ENCODE peak calls at places on chromosomes 12 and 14, in seven cellular contexts. Q, T, B, K, N, E and R are unnamed samples. For H3K4me1 and H3K36me3, the result is how much of the 10 kb centered on the place peaks cover.

GRCh38 chr12:76272292-76272691 is 75.9 kb downstream of the BBS10 start:
- DNase-seq in N (no peak), K (no peak), Q (no peak), B (no peak), E (peak), T (no peak), R (no peak)

GRCh38 chr12:46300906-46301305 is 32.1 kb upstream of the SLC38A1 start:
- DNase-seq in E (no peak), B (no peak), K (no peak), T (no peak), Q (no peak), N (peak), R (peak)

GRCh38 chr12:69844416-69844815 is 19.4 kb downstream of the MYRFL start:
- DNase-seq in E (no peak), N (no peak), Q (no peak), T (no peak), K (no peak), B (no peak), R (no peak)

GRCh38 chr12:93167841-93168492 is 209.8 kb upstream of the NUDT4 start:
- DNase-seq in B (no peak), E (peak), Q (no peak), N (no peak), T (no peak), K (no peak), R (no peak)

GRCh38 chr12:124680863-124681778 is 113.7 kb upstream of the NCOR2 start:
- DNase-seq in Q (no peak), B (peak), T (no peak), N (peak), K (no peak), E (no peak), R (peak)

GRCh38 chr14:46571970-46572369 is 79.6 kb downstream of the RPL10L start:
- DNase-seq in K (no peak), N (no peak), Q (no peak), E (no peak), B (no peak), T (no peak), R (peak)

GRCh38 chr12:30926243-30927209 is at the start of gene TSPAN11:
- DNase-seq in E (peak), N (peak), B (no peak), T (no peak), K (no peak), Q (no peak), R (peak)

GRCh38 chr14:81386379-81386778 is 13.7 kb downstream of the STON2 start:
- DNase-seq in T (no peak), Q (no peak), N (no peak), K (no peak), E (no peak), B (no peak), R (no peak)

GRCh38 chr14:68407275-68407674 is 385.6 kb downstream of the ZFP36L1 start:
- DNase-seq in N (peak), Q (no peak), T (no peak), K (no peak), E (no peak), B (no peak), R (no peak)

GRCh38 chr14:68407838-68408237 is 385.0 kb downstream of the ZFP36L1 start:
- DNase-seq in T (no peak), K (no peak), N (no peak), Q (no peak), E (no peak), B (no peak), R (no peak)

GRCh38 chr14:68409355-68409754 is 383.5 kb downstream of the ZFP36L1 start:
- DNase-seq in K (no peak), N (no peak), E (no peak), T (no peak), B (no peak), Q (no peak), R (no peak)

GRCh38 chr14:68405959-68406358 is 386.9 kb downstream of the ZFP36L1 start:
- DNase-seq in Q (no peak), E (no peak), N (peak), K (no peak), T (no peak), B (no peak), R (no peak)

DNA sequence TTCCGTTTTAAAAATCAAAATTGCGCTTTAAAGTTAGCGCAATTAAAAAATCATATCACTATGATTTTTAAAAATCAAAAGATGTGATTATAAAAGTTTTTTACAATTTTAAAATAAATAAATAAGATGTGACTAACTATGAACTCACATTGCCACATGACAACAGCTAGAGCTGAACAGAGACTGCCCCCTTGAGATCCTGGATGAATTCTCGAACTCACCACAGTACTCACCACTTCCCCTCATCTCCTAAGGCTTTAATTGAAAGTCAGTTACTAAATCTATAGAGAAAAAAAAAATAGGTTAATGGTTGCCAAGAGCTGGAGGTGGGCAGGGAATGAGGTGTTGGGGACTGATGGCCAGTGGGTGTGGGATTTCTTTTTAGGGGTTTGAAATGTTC is 384.2 kb downstream of the ZFP36L1 start:
- DNase-seq in K (no peak), B (no peak), Q (no peak), E (no peak), N (peak), T (no peak), R (no peak)
- H3K4me1 ChIP-seq in K (under half), B (under half), Q (under half), E (under half), N (under half), T (under half), R (under half)

GRCh38 chr12:17302001-17302400 is 696.0 kb upstream of the LMO3 start:
- DNase-seq in B (no peak), Q (no peak), K (no peak), N (no peak), E (no peak), T (no peak), R (no peak)

GRCh38 chr12:17301544-17301943 is 695.6 kb upstream of the LMO3 start:
- DNase-seq in T (no peak), B (no peak), Q (no peak), K (no peak), N (no peak), E (no peak), R (no peak)

GRCh38 chr12:17296882-17297281 is 690.9 kb upstream of the LMO3 start:
- DNase-seq in N (no peak), T (no peak), E (no peak), Q (no peak), B (no peak), K (no peak), R (no peak)
- H3K4me3 ChIP-seq in N (no peak), T (no peak), E (no peak), Q (no peak), B (no peak), K (no peak), R (no peak)

DNA sequence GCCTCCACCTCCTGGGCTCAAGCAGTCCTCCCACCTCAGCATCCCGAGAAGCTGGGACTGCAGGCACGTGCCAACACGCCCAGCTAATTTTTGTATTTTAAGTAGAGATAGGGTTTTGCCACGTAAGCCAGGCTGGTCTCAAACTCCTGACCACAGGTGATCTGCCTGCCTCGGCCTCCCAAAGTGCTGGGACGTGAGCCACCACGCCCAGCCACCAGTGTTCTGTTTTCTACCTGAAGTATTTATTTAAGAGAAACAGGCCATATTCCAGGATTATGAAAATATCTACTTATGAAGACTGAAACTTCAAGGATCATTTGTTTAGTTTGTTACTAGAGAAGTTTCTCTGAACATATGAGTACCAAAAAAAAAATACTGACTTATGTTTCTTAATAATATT is 10.3 kb downstream of the GTF2H3 start:
- DNase-seq in T (no peak), Q (no peak), K (no peak), E (no peak), N (no peak), B (no peak), R (no peak)
- H3K36me3 ChIP-seq in T (under half), Q (under half), K (under half), E (under half), N (under half), B (half or more), R (under half)

GRCh38 chr14:75092698-75093097 is 23.3 kb downstream of the ZC2HC1C start:
- DNase-seq in T (no peak), N (no peak), E (no peak), K (no peak), B (no peak), Q (no peak), R (no peak)
- H3K4me1 ChIP-seq in T (under half), N (under half), E (under half), K (under half), B (under half), Q (under half), R (under half)

GRCh38 chr12:131221946-131222249 is 268.2 kb downstream of the ADGRD1 start:
- DNase-seq in N (no peak), T (no peak), K (no peak), Q (no peak), E (no peak), B (no peak), R (no peak)

GRCh38 chr12:131220007-131220685 is 266.4 kb downstream of the ADGRD1 start:
- DNase-seq in N (no peak), Q (no peak), T (no peak), E (no peak), K (no peak), B (no peak), R (peak)

GRCh38 chr12:131219173-131220006 is 265.7 kb downstream of the ADGRD1 start:
- DNase-seq in Q (no peak), E (no peak), K (no peak), N (no peak), B (no peak), T (no peak), R (no peak)

GRCh38 chr12:131222271-131223139 is 268.8 kb downstream of the ADGRD1 start:
- DNase-seq in B (no peak), K (no peak), N (no peak), T (no peak), Q (no peak), E (no peak), R (peak)

GRCh38 chr12:131221061-131221945 is 267.6 kb downstream of the ADGRD1 start:
- DNase-seq in N (no peak), K (no peak), Q (no peak), T (no peak), E (no peak), B (no peak), R (peak)
- H3K4me3 ChIP-seq in N (no peak), K (no peak), Q (no peak), T (no peak), E (no peak), B (no peak), R (peak)